ENCODE peak calls at places on chromosomes 13 and 19, in four cellular contexts. J, Q, O and E are unnamed samples.

GRCh38 chr13:110250258-110250891 is 56.6 kb downstream of the COL4A1 start:
- DNase-seq in J (no peak), Q (no peak), O (no peak), E (no peak)

GRCh38 chr19:13231663-13232062 is 81.5 kb downstream of the IER2 start:
- DNase-seq in J (no peak), Q (no peak), O (no peak), E (no peak)

GRCh38 chr13:64992314-64992713 is 2237.8 kb downstream of the PCDH9 start:
- DNase-seq in J (no peak), Q (no peak), O (no peak), E (no peak)

GRCh38 chr19:33904681-33905080 is 108.0 kb downstream of the KCTD15 start:
- DNase-seq in J (no peak), Q (no peak), O (no peak), E (no peak)

GRCh38 chr19:48477067-48477685 is 8.0 kb downstream of the CYTH2 start:
- DNase-seq in J (no peak), Q (no peak), O (no peak), E (no peak)

GRCh38 chr19:12641456-12641855 is 25.1 kb downstream of the MAN2B1 start:
- DNase-seq in J (no peak), Q (no peak), O (no peak), E (no peak)

GRCh38 chr13:86633346-86633745 is 834.1 kb upstream of the SLITRK6 start:
- DNase-seq in J (no peak), Q (no peak), O (no peak), E (no peak)

GRCh38 chr13:25679936-25680335 is 308.2 kb downstream of the ATP8A2 start:
- DNase-seq in J (no peak), Q (no peak), O (no peak), E (no peak)

GRCh38 chr13:63433546-63434150 is 2018.0 kb upstream of the PCDH20 start:
- DNase-seq in J (no peak), Q (no peak), O (no peak), E (no peak)

GRCh38 chr13:32278456-32278855 is 36.7 kb downstream of the ZAR1L start:
- DNase-seq in J (no peak), Q (no peak), O (no peak), E (no peak)

GRCh38 chr19:1672038-1672768 is 19.8 kb upstream of the TCF3 start:
- DNase-seq in J (no peak), Q (peak), O (peak), E (peak)

GRCh38 chr13:110005563-110005962 is 219.2 kb upstream of the IRS2 start:
- DNase-seq in J (no peak), Q (no peak), O (no peak), E (no peak)

GRCh38 chr13:44713793-44714469 is 137.8 kb upstream of the TSC22D1 start:
- DNase-seq in J (no peak), Q (no peak), O (no peak), E (no peak)

GRCh38 chr13:104869501-104869900 is 1666.0 kb downstream of the EFNB2 start:
- DNase-seq in J (no peak), Q (no peak), O (no peak), E (no peak)

GRCh38 chr19:18364826-18365528 is 21.0 kb upstream of the GDF15 start:
- DNase-seq in J (no peak), Q (no peak), O (peak), E (no peak)

GRCh38 chr19:49441210-49441959 is at the start of gene SLC17A7:
- DNase-seq in J (no peak), Q (no peak), O (no peak), E (peak)

GRCh38 chr19:28635962-28636629 is 576.9 kb downstream of the UQCRFS1 start:
- DNase-seq in J (no peak), Q (no peak), O (no peak), E (no peak)

GRCh38 chr13:41411536-41411935 is 45.8 kb upstream of the RGCC start:
- DNase-seq in J (no peak), Q (no peak), O (no peak), E (peak)

GRCh38 chr19:45528744-45529453 is 21.6 kb downstream of the VASP start:
- DNase-seq in J (no peak), Q (no peak), O (no peak), E (no peak)

GRCh38 chr19:2055871-2056809 is 5.1 kb upstream of the MKNK2 start:
- DNase-seq in J (no peak), Q (no peak), O (no peak), E (peak)

GRCh38 chr13:56332671-56333070 is 808.0 kb upstream of the PRR20A start:
- DNase-seq in J (no peak), Q (no peak), O (no peak), E (no peak)

GRCh38 chr13:50894042-50894441 is 15.5 kb upstream of the RNASEH2B start:
- DNase-seq in J (no peak), Q (no peak), O (no peak), E (no peak)

GRCh38 chr13:79402679-79403078 is 3.4 kb downstream of the RBM26 start:
- DNase-seq in J (no peak), Q (no peak), O (no peak), E (no peak)

GRCh38 chr13:48304132-48304876 is 753 bp downstream of the RB1 start:
- DNase-seq in J (peak), Q (no peak), O (peak), E (peak)

GRCh38 chr19:5674734-5675133 is 5.6 kb downstream of the MICOS13 start:
- DNase-seq in J (no peak), Q (no peak), O (no peak), E (no peak)

GRCh38 chr13:28527629-28528028 is 32.7 kb upstream of the FLT1 start:
- DNase-seq in J (no peak), Q (no peak), O (peak), E (peak)

GRCh38 chr19:7527516-7528191 is 5.2 kb downstream of the MCOLN1 start:
- DNase-seq in J (no peak), Q (no peak), O (no peak), E (peak)

GRCh38 chr13:97306646-97307045 is 84.5 kb downstream of the MBNL2 start:
- DNase-seq in J (no peak), Q (no peak), O (no peak), E (no peak)

GRCh38 chr19:43983912-43984686 is at the start of gene ZNF155:
- DNase-seq in J (peak), Q (peak), O (peak), E (peak)

GRCh38 chr19:40465025-40465780 is at the start of gene BLVRB:
- DNase-seq in J (no peak), Q (peak), O (no peak), E (no peak)

GRCh38 chr13:96816874-96817273 is 177.4 kb downstream of the OXGR1 start:
- DNase-seq in J (no peak), Q (no peak), O (no peak), E (no peak)

GRCh38 chr19:58518261-58519086 is 1.1 kb downstream of the ZBTB45 start:
- DNase-seq in J (no peak), Q (no peak), O (no peak), E (no peak)

GRCh38 chr19:2500861-2501260 is 24.9 kb downstream of the GADD45B start:
- DNase-seq in J (no peak), Q (no peak), O (no peak), E (no peak)

GRCh38 chr13:97231832-97232201 is 9.7 kb downstream of the MBNL2 start:
- DNase-seq in J (no peak), Q (no peak), O (no peak), E (no peak)